ENCODE peak calls at places on chromosome 1, in seven cellular contexts. One of them, this sample, is unnamed.

GRCh38 chr1:100458925-100459814 is 78.8 kb upstream of the GPR88 start:
- DNase-seq in breast epithelium: peak
- DNase-seq in GM23338: peak
- DNase-seq in HCT116: peak
- DNase-seq in GM12892: peak
- DNase-seq in HL-60: peak
- DNase-seq in prostate gland: peak
- DNase-seq in this sample: no peak

GRCh38 chr1:245748246-245748645 is 593.5 kb downstream of the KIF26B start:
- DNase-seq in breast epithelium: no peak
- DNase-seq in GM23338: peak
- DNase-seq in HCT116: no peak
- DNase-seq in GM12892: no peak
- DNase-seq in HL-60: no peak
- DNase-seq in prostate gland: no peak
- DNase-seq in this sample: no peak

GRCh38 chr1:19619697-19620384 is 24.3 kb upstream of the NBL1 start:
- DNase-seq in breast epithelium: no peak
- DNase-seq in GM23338: peak
- DNase-seq in HCT116: no peak
- DNase-seq in GM12892: no peak
- DNase-seq in HL-60: no peak
- DNase-seq in prostate gland: no peak
- DNase-seq in this sample: no peak

GRCh38 chr1:67599085-67599484 is 85.9 kb upstream of the GADD45A start:
- DNase-seq in breast epithelium: no peak
- DNase-seq in GM23338: no peak
- DNase-seq in HCT116: no peak
- DNase-seq in GM12892: no peak
- DNase-seq in HL-60: no peak
- DNase-seq in prostate gland: peak
- DNase-seq in this sample: no peak

GRCh38 chr1:50251592-50252165 is 143.0 kb downstream of the ELAVL4 start:
- DNase-seq in breast epithelium: no peak
- DNase-seq in GM23338: peak
- DNase-seq in HCT116: no peak
- DNase-seq in GM12892: no peak
- DNase-seq in HL-60: no peak
- DNase-seq in prostate gland: no peak
- DNase-seq in this sample: no peak

GRCh38 chr1:196910208-196910607 is 22.4 kb downstream of the CFHR4 start:
- DNase-seq in breast epithelium: no peak
- DNase-seq in GM23338: peak
- DNase-seq in HCT116: no peak
- DNase-seq in GM12892: no peak
- DNase-seq in HL-60: no peak
- DNase-seq in prostate gland: no peak
- DNase-seq in this sample: no peak

GRCh38 chr1:11740258-11741192 is 4.6 kb downstream of the AGTRAP start:
- DNase-seq in breast epithelium: no peak
- DNase-seq in GM23338: no peak
- DNase-seq in HCT116: no peak
- DNase-seq in GM12892: no peak
- DNase-seq in HL-60: peak
- DNase-seq in prostate gland: no peak
- DNase-seq in this sample: no peak

GRCh38 chr1:220732621-220733020 is 15.5 kb upstream of the MTARC2 start:
- DNase-seq in breast epithelium: no peak
- DNase-seq in GM23338: no peak
- DNase-seq in HCT116: no peak
- DNase-seq in GM12892: no peak
- DNase-seq in HL-60: no peak
- DNase-seq in prostate gland: peak
- DNase-seq in this sample: no peak

GRCh38 chr1:153745417-153745816 is 17.6 kb downstream of the INTS3 start:
- DNase-seq in breast epithelium: no peak
- DNase-seq in GM23338: peak
- DNase-seq in HCT116: no peak
- DNase-seq in GM12892: no peak
- DNase-seq in HL-60: no peak
- DNase-seq in prostate gland: no peak
- DNase-seq in this sample: no peak

GRCh38 chr1:27519341-27520258 is 29.6 kb upstream of the WASF2 start:
- DNase-seq in breast epithelium: no peak
- DNase-seq in GM23338: no peak
- DNase-seq in HCT116: no peak
- DNase-seq in GM12892: no peak
- DNase-seq in HL-60: no peak
- DNase-seq in prostate gland: no peak
- DNase-seq in this sample: no peak

GRCh38 chr1:27522148-27522859 is 32.3 kb upstream of the WASF2 start:
- DNase-seq in breast epithelium: no peak
- DNase-seq in GM23338: no peak
- DNase-seq in HCT116: no peak
- DNase-seq in GM12892: no peak
- DNase-seq in HL-60: no peak
- DNase-seq in prostate gland: peak
- DNase-seq in this sample: peak

GRCh38 chr1:27522860-27523665 is 33.1 kb upstream of the WASF2 start:
- DNase-seq in breast epithelium: no peak
- DNase-seq in GM23338: peak
- DNase-seq in HCT116: no peak
- DNase-seq in GM12892: no peak
- DNase-seq in HL-60: no peak
- DNase-seq in prostate gland: no peak
- DNase-seq in this sample: no peak

GRCh38 chr1:27520651-27521050 is 30.7 kb upstream of the WASF2 start:
- DNase-seq in breast epithelium: no peak
- DNase-seq in GM23338: no peak
- DNase-seq in HCT116: no peak
- DNase-seq in GM12892: no peak
- DNase-seq in HL-60: no peak
- DNase-seq in prostate gland: no peak
- DNase-seq in this sample: no peak

GRCh38 chr1:27521336-27522147 is 31.6 kb upstream of the WASF2 start:
- DNase-seq in breast epithelium: no peak
- DNase-seq in GM23338: no peak
- DNase-seq in HCT116: no peak
- DNase-seq in GM12892: no peak
- DNase-seq in HL-60: no peak
- DNase-seq in prostate gland: no peak
- DNase-seq in this sample: no peak
- TF ChIP-seq POLR2AphosphoS5 in breast epithelium: no peak
- TF ChIP-seq POLR2AphosphoS5 in GM23338: no peak
- TF ChIP-seq POLR2AphosphoS5 in HCT116: no peak
- TF ChIP-seq POLR2AphosphoS5 in GM12892: no peak
- TF ChIP-seq POLR2AphosphoS5 in HL-60: no peak
- TF ChIP-seq POLR2AphosphoS5 in prostate gland: no peak
- TF ChIP-seq POLR2AphosphoS5 in this sample: no peak

DNA sequence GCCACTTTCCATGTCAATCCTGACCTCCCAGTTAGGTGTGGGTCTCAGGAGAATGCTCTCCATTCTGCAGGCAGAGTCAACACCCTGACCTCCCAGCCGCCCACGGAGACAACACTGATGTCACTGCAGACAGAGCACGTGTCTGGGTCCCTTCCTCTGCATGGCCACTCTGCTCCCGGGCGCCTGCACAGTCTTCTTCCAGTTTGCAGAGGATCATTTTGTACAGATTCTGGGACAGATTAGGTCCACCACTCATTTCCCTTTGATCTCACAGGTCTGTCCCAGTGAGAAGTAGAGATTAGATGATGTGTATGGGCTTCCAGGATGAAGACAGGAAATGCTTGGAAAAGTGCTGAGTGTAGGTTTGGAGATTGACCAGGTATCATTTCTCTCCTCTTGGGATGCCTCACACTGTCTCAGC is 8.1 kb downstream of the MYBPHL start:
- DNase-seq in breast epithelium: peak
- DNase-seq in GM23338: no peak
- DNase-seq in HCT116: no peak
- DNase-seq in GM12892: no peak
- DNase-seq in HL-60: no peak
- DNase-seq in prostate gland: no peak
- DNase-seq in this sample: no peak
- TF ChIP-seq POLR2AphosphoS5 in breast epithelium: no peak
- TF ChIP-seq POLR2AphosphoS5 in GM23338: no peak
- TF ChIP-seq POLR2AphosphoS5 in HCT116: no peak
- TF ChIP-seq POLR2AphosphoS5 in GM12892: no peak
- TF ChIP-seq POLR2AphosphoS5 in HL-60: no peak
- TF ChIP-seq POLR2AphosphoS5 in prostate gland: no peak
- TF ChIP-seq POLR2AphosphoS5 in this sample: no peak

GRCh38 chr1:15671430-15671829 is 12.7 kb upstream of the PLEKHM2 start:
- DNase-seq in breast epithelium: no peak
- DNase-seq in GM23338: no peak
- DNase-seq in HCT116: no peak
- DNase-seq in GM12892: no peak
- DNase-seq in HL-60: no peak
- DNase-seq in prostate gland: no peak
- DNase-seq in this sample: no peak
- TF ChIP-seq POLR2AphosphoS5 in breast epithelium: no peak
- TF ChIP-seq POLR2AphosphoS5 in GM23338: no peak
- TF ChIP-seq POLR2AphosphoS5 in HCT116: no peak
- TF ChIP-seq POLR2AphosphoS5 in GM12892: no peak
- TF ChIP-seq POLR2AphosphoS5 in HL-60: no peak
- TF ChIP-seq POLR2AphosphoS5 in prostate gland: no peak
- TF ChIP-seq POLR2AphosphoS5 in this sample: no peak

GRCh38 chr1:4509206-4509605 is 145.2 kb upstream of the AJAP1 start:
- DNase-seq in breast epithelium: no peak
- DNase-seq in GM23338: no peak
- DNase-seq in HCT116: no peak
- DNase-seq in GM12892: no peak
- DNase-seq in HL-60: no peak
- DNase-seq in prostate gland: no peak
- DNase-seq in this sample: no peak

GRCh38 chr1:4510276-4510691 is 144.1 kb upstream of the AJAP1 start:
- DNase-seq in breast epithelium: no peak
- DNase-seq in GM23338: no peak
- DNase-seq in HCT116: no peak
- DNase-seq in GM12892: no peak
- DNase-seq in HL-60: no peak
- DNase-seq in prostate gland: no peak
- DNase-seq in this sample: no peak

GRCh38 chr1:4512622-4513021 is 141.8 kb upstream of the AJAP1 start:
- DNase-seq in breast epithelium: no peak
- DNase-seq in GM23338: no peak
- DNase-seq in HCT116: no peak
- DNase-seq in GM12892: no peak
- DNase-seq in HL-60: no peak
- DNase-seq in prostate gland: no peak
- DNase-seq in this sample: no peak

GRCh38 chr1:4513326-4514114 is 140.9 kb upstream of the AJAP1 start:
- DNase-seq in breast epithelium: no peak
- DNase-seq in GM23338: no peak
- DNase-seq in HCT116: no peak
- DNase-seq in GM12892: no peak
- DNase-seq in HL-60: no peak
- DNase-seq in prostate gland: no peak
- DNase-seq in this sample: no peak

GRCh38 chr1:4511374-4511773 is 143.0 kb upstream of the AJAP1 start:
- DNase-seq in breast epithelium: no peak
- DNase-seq in GM23338: no peak
- DNase-seq in HCT116: no peak
- DNase-seq in GM12892: no peak
- DNase-seq in HL-60: no peak
- DNase-seq in prostate gland: no peak
- DNase-seq in this sample: no peak
- TF ChIP-seq POLR2AphosphoS5 in breast epithelium: no peak
- TF ChIP-seq POLR2AphosphoS5 in GM23338: no peak
- TF ChIP-seq POLR2AphosphoS5 in HCT116: no peak
- TF ChIP-seq POLR2AphosphoS5 in GM12892: no peak
- TF ChIP-seq POLR2AphosphoS5 in HL-60: no peak
- TF ChIP-seq POLR2AphosphoS5 in prostate gland: no peak
- TF ChIP-seq POLR2AphosphoS5 in this sample: no peak

DNA sequence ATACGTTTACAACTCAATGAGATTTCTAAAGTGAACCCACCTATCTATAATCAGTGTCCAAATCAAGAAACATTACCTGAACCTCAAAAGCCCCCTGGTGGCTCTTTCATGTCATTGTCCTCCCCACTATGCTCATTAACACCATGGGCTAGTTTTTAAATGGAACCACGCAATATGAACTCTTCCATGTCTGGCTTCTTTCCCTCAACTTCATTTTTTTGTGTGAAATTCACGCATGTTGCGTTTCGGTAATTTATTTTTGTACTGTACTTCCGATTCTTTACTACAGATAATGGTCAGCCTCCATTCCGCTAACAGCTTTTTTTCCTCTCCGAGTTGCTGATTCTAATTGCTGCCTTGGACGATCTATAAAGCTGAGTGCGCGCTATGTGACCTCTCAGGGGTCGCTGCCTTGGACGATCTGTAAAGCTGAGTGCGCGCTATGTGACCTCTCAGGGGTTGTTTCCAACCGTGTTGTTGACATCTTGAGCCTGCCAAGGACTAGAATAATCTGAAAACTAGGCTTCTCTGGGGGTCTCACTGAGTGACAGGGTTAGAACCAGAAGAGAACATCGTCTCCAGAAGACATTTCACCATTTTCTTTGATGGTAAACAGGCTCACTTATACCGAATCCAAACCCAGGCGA is 1.1 kb upstream of the CACYBP start:
- DNase-seq in breast epithelium: no peak
- DNase-seq in GM23338: peak
- DNase-seq in HCT116: peak
- DNase-seq in GM12892: no peak
- DNase-seq in HL-60: peak
- DNase-seq in prostate gland: peak
- DNase-seq in this sample: peak
- TF ChIP-seq POLR2AphosphoS5 in breast epithelium: no peak
- TF ChIP-seq POLR2AphosphoS5 in GM23338: no peak
- TF ChIP-seq POLR2AphosphoS5 in HCT116: no peak
- TF ChIP-seq POLR2AphosphoS5 in GM12892: no peak
- TF ChIP-seq POLR2AphosphoS5 in HL-60: no peak
- TF ChIP-seq POLR2AphosphoS5 in prostate gland: peak
- TF ChIP-seq POLR2AphosphoS5 in this sample: no peak